ENCODE peak calls at places on chromosome 5, in nine cellular contexts. K is tibial nerve, Y is A549, P is gastrocnemius medialis, C is spleen, W is thyroid gland, A is ovary, D is heart left ventricle, L is K562. S is an unnamed sample.

GRCh38 chr5:18119156-18119785 is 485.0 kb downstream of the TAF11L14 start:
- DNase-seq in K (no peak), Y (no peak), P (no peak), C (no peak), W (no peak), A (no peak), D (no peak), L (no peak), S (no peak)

GRCh38 chr5:10536931-10537579 is 26.8 kb upstream of the ANKRD33B start:
- DNase-seq in K (no peak), Y (no peak), P (no peak), C (no peak), W (no peak), A (no peak), D (no peak), L (peak), S (no peak)

GRCh38 chr5:39757121-39757520 is 332.3 kb upstream of the DAB2 start:
- DNase-seq in K (no peak), Y (no peak), P (no peak), C (no peak), W (no peak), A (no peak), D (no peak), L (no peak), S (no peak)

GRCh38 chr5:38551020-38552017 is 5.1 kb downstream of the LIFR start:
- DNase-seq in K (no peak), Y (peak), P (no peak), C (no peak), W (no peak), A (no peak), D (no peak), L (peak), S (no peak)

GRCh38 chr5:51889703-51890102 is 506.5 kb downstream of the ISL1 start:
- DNase-seq in K (no peak), Y (no peak), P (no peak), C (no peak), W (no peak), A (no peak), D (no peak), L (no peak), S (no peak)

GRCh38 chr5:87576867-87577266 is 164.1 kb upstream of the CCNH start:
- DNase-seq in K (no peak), Y (no peak), P (no peak), C (no peak), W (no peak), A (no peak), D (no peak), L (no peak), S (no peak)

GRCh38 chr5:109387408-109387974 is 22.3 kb downstream of the PJA2 start:
- DNase-seq in K (no peak), Y (no peak), P (no peak), C (no peak), W (no peak), A (no peak), D (no peak), L (no peak), S (no peak)

GRCh38 chr5:74866653-74867162 is 521 bp upstream of the FAM169A start:
- DNase-seq in K (no peak), Y (peak), P (no peak), C (peak), W (peak), A (peak), D (peak), L (no peak), S (no peak)

GRCh38 chr5:29885595-29885994 is 1307.9 kb upstream of the CDH6 start:
- DNase-seq in K (no peak), Y (no peak), P (no peak), C (no peak), W (no peak), A (no peak), D (no peak), L (no peak), S (no peak)

GRCh38 chr5:2415678-2416077 is 335.8 kb downstream of the IRX2 start:
- DNase-seq in K (no peak), Y (no peak), P (no peak), C (no peak), W (no peak), A (no peak), D (peak), L (peak), S (peak)

DNA sequence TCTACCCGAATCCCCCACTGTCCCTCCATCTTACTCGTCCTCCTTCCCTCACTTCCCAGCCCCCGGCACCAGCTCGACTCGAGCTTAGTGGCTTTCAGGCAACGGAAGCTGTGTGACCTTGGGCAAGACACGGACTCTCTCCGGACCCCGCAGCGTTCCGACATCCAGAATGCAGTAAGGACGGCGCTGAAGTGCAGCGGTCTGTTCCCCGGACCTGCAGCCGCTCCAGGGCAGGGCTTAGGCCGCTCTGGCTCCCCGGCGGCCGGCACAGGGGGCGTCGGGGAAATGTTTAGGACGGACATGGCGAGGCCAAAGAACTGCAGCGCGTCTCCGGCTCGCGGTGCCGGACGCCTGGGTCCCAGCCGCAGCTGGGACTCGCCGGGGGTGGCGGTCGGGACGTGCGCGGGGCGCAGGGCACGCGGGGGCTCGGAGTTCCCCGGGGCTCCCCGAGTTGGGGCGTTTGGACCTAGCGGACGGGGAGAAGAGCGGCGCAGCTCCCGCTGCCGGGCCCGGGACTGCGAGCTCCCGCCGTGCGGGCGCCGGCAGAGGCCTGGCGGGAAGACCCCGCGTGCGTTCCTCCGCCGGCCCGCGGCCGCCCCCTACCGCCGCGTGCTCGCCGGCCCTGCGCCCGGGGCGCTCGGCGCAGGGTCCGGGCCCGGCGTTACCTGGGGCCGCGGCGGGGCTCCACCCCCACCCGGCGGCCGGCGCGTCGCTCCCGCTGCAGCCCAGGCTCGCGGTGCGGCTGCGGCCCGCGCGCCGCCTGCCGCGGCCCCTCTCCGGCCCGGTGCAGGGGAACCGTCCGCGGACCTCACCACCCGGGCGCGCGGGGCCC is 5.6 kb upstream of the RNF44 start:
- DNase-seq in K (no peak), Y (peak), P (no peak), C (peak), W (peak), A (peak), D (no peak), L (peak), S (peak)
- TF ChIP-seq POLR2A in K (no peak), Y (no peak), P (no peak), C (no peak), W (no peak), A (no peak), D (no peak), L (peak), S (no peak)

GRCh38 chr5:19175776-19176570 is 812.0 kb downstream of the CDH18 start:
- DNase-seq in K (no peak), Y (no peak), P (no peak), C (no peak), W (no peak), A (no peak), D (no peak), L (no peak), S (no peak)
- H3K27ac ChIP-seq in K (no peak), Y (no peak), P (no peak), C (no peak), W (no peak), A (no peak), D (no peak), L (no peak), S (no peak)

GRCh38 chr5:60699549-60700346 is at the start of gene DEPDC1B:
- DNase-seq in K (peak), Y (peak), P (peak), C (peak), W (peak), A (peak), D (peak), L (peak), S (peak)
- TF ChIP-seq POLR2A in K (peak), Y (peak), P (no peak), C (no peak), W (peak), A (no peak), D (no peak), L (peak), S (no peak)

GRCh38 chr5:136506131-136506530 is 140.8 kb upstream of the TRPC7 start:
- DNase-seq in K (no peak), Y (no peak), P (no peak), C (no peak), W (no peak), A (no peak), D (no peak), L (no peak), S (no peak)

GRCh38 chr5:136501133-136501532 is 135.8 kb upstream of the TRPC7 start:
- DNase-seq in K (no peak), Y (no peak), P (no peak), C (no peak), W (no peak), A (no peak), D (no peak), L (no peak), S (no peak)
- H3K27ac ChIP-seq in K (no peak), Y (no peak), P (no peak), C (no peak), W (no peak), A (no peak), D (no peak), L (no peak), S (no peak)

GRCh38 chr5:151040211-151040747 is 19.9 kb downstream of the GPX3 start:
- DNase-seq in K (no peak), Y (peak), P (peak), C (peak), W (peak), A (no peak), D (peak), L (no peak), S (no peak)
- TF ChIP-seq POLR2A in K (no peak), Y (no peak), P (peak), C (no peak), W (no peak), A (no peak), D (no peak), L (no peak), S (no peak)

DNA sequence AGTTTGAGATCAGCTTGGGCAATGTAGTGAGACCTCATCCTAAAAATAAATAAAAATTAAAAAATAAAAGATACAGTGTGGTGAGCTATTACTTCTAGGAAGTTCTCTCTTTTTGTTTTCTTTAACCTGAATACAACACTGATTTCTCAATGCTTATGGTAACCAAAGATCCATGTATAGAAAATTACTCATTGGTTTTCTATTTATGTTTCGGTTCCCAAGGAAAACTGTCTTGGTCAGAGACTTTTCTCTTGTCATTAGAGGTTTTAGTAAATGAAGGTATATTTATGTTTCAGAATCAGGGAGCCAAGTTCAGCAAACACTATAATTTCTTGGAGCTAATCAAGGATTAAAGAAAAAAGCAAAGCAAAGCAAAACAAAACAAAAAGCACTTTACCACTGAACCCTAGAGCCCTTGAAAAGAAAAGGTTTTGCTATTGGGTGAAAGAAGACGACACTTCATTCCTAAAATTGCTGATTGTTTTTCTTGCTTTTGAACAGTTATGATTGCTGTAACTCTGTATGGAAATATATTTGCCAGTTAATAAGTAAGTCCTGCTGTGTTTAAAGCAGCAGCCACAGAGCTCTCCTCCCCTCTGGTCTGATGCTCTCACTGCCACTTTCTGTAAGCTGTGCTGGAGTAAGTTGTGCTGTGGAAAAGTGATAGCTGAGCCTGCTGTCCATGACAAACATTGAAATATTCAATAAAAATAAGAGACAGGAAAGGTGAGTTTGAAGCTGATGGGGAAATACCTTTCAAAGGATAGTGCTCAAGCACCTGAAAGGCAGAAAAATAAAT is 298.2 kb downstream of the CD180 start:
- DNase-seq in K (no peak), Y (no peak), P (no peak), C (no peak), W (peak), A (no peak), D (no peak), L (no peak), S (no peak)
- H3K27ac ChIP-seq in K (no peak), Y (no peak), P (no peak), C (no peak), W (peak), A (no peak), D (no peak), L (no peak), S (no peak)

GRCh38 chr5:127601601-127602000 is 47.3 kb upstream of the CTXN3 start:
- DNase-seq in K (no peak), Y (no peak), P (no peak), C (no peak), W (no peak), A (no peak), D (no peak), L (no peak), S (no peak)
- TF ChIP-seq POLR2A in K (no peak), Y (no peak), P (no peak), C (no peak), W (no peak), A (no peak), D (no peak), L (no peak), S (no peak)

DNA sequence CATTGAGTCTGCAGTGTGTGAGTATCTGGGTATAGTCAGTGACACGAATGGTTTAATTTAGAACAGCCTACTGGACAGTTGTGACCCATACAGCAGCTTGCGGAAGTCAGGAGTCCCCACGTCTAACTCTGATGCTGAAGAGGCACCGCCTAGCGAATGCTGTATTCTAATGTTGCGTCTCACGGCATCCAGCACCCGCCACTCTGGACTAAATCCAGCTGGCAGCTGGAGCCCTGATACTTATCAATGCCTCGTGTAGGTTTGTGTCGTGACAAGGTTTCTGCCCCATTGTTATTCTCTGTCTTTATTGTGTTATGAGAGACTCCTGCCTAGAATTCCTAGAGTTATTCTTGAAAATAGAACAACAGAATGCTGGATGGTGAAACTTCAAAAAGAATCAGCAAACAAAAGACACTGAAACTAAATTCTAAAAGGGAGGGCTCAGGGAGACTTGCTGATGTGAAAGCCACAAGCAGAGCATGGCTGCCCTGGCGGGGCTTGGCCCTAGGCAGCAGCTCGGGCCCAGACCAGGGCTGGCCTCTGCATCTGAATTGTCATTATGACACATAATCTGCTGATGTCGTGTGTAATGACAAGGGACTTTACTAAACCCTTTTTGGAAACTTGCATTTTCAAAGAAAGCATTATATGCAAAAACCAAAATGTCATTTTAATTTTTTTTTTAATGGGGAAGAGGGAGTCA is 123.5 kb upstream of the ICE1 start:
- DNase-seq in K (no peak), Y (no peak), P (no peak), C (no peak), W (no peak), A (no peak), D (no peak), L (no peak), S (no peak)
- H3K27ac ChIP-seq in K (no peak), Y (no peak), P (no peak), C (no peak), W (no peak), A (no peak), D (no peak), L (no peak), S (no peak)

DNA sequence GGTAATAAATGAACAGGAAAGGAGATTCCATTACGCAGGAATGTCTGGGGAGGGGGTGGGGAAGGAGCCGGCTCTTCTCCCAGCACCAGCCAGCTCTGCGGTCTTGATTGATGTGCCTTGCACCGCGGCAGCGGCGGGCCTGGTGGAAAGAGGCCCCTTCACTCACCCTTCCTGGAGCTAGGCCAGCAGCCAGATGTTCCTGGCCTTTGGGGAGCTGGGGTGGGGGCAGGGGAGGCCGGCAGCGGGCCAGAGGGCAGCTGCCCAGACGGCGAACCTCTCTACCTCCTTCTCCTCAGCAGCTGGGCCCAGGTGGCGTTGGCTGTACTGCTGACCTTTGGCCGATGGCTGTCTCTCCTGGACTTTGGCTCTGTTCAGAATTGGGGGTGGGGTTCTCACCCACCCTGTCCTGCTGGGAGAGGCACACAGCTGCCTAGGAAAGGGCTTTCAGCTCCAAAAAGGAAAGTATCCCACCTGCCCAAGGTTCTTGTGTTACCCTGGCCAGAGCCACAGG is 58.1 kb upstream of the SYNPO start:
- DNase-seq in K (no peak), Y (no peak), P (no peak), C (no peak), W (peak), A (peak), D (peak), L (no peak), S (no peak)
- TF ChIP-seq POLR2A in K (no peak), Y (no peak), P (no peak), C (no peak), W (no peak), A (no peak), D (no peak), L (no peak), S (no peak)